ENCODE peak calls at places on chromosome 7, in six cellular contexts. D, A, J, K, N and E are unnamed samples.

GRCh38 chr7:29557954-29558353 is 5.7 kb upstream of the PRR15 start:
- DNase-seq in D (no peak), A (no peak), J (peak; percentile 16), K (no peak), N (no peak), E (no peak)

GRCh38 chr7:33901199-33901598 is 4.1 kb upstream of the BMPER start:
- DNase-seq in D (no peak), A (no peak), J (no peak), K (no peak), N (no peak), E (no peak)

GRCh38 chr7:42876182-42877068 is 35.4 kb downstream of the C7orf25 start:
- DNase-seq in D (no peak), A (no peak), J (peak; percentile 63), K (peak; percentile 42), N (peak; percentile 41), E (no peak)

GRCh38 chr7:14507617-14508016 is 394.9 kb downstream of the DGKB start:
- DNase-seq in D (no peak), A (no peak), J (no peak), K (no peak), N (no peak), E (no peak)

GRCh38 chr7:111678281-111678680 is 116.0 kb upstream of the IMMP2L start:
- DNase-seq in D (no peak), A (no peak), J (no peak), K (no peak), N (no peak), E (no peak)

GRCh38 chr7:139915301-139915863 is 86.3 kb downstream of the TBXAS1 start:
- DNase-seq in D (no peak), A (no peak), J (no peak), K (no peak), N (no peak), E (no peak)

GRCh38 chr7:13641699-13642098 is 347.8 kb downstream of the ETV1 start:
- DNase-seq in D (no peak), A (no peak), J (no peak), K (no peak), N (no peak), E (no peak)

GRCh38 chr7:151317936-151318335 is 23.7 kb upstream of the NUB1 start:
- DNase-seq in D (no peak), A (no peak), J (no peak), K (no peak), N (no peak), E (no peak)

GRCh38 chr7:124566576-124566975 is 199.0 kb downstream of the GPR37 start:
- DNase-seq in D (no peak), A (no peak), J (no peak), K (no peak), N (no peak), E (no peak)

GRCh38 chr7:47045592-47045991 is 536.3 kb downstream of the TNS3 start:
- DNase-seq in D (no peak), A (no peak), J (no peak), K (no peak), N (no peak), E (no peak)

GRCh38 chr7:155523168-155523675 is 23.1 kb downstream of the CNPY1 start:
- DNase-seq in D (no peak), A (no peak), J (no peak), K (no peak), N (no peak), E (no peak)

GRCh38 chr7:44632196-44632595 is 25.8 kb downstream of the OGDH start:
- DNase-seq in D (no peak), A (no peak), J (no peak), K (no peak), N (no peak), E (no peak)

GRCh38 chr7:45872116-45873034 is 507 bp downstream of the CCDC201 start:
- DNase-seq in D (peak; percentile 69), A (no peak), J (peak; percentile 55), K (peak; percentile 57), N (no peak), E (no peak)

GRCh38 chr7:134750083-134751062 is 29.1 kb upstream of the CALD1 start:
- DNase-seq in D (peak; percentile 89), A (no peak), J (peak; percentile 86), K (peak; percentile 27), N (peak; percentile 19), E (peak; percentile 33)

GRCh38 chr7:414681-415560 is 104.7 kb downstream of the PDGFA start:
- DNase-seq in D (no peak), A (no peak), J (no peak), K (no peak), N (no peak), E (no peak)

GRCh38 chr7:155489862-155490696 is 32.1 kb downstream of the EN2 start:
- DNase-seq in D (peak; percentile 73), A (no peak), J (no peak), K (no peak), N (no peak), E (no peak)

GRCh38 chr7:80324032-80324431 is 187.8 kb downstream of the GNAT3 start:
- DNase-seq in D (no peak), A (no peak), J (no peak), K (no peak), N (no peak), E (no peak)

GRCh38 chr7:100983451-100984187 is 14.3 kb downstream of the MUC12 start:
- DNase-seq in D (no peak), A (no peak), J (no peak), K (no peak), N (no peak), E (no peak)

GRCh38 chr7:135232720-135233119 is 918 bp upstream of the STRA8 start:
- DNase-seq in D (peak; percentile 78), A (no peak), J (peak; percentile 61), K (no peak), N (no peak), E (no peak)

GRCh38 chr7:94396044-94396443 is 1.3 kb downstream of the COL1A2 start:
- DNase-seq in D (no peak), A (no peak), J (peak; percentile 27), K (no peak), N (no peak), E (no peak)

GRCh38 chr7:94394058-94394398 is 667 bp upstream of the COL1A2 start:
- DNase-seq in D (peak; percentile 79), A (no peak), J (no peak), K (no peak), N (no peak), E (no peak)

GRCh38 chr7:94395141-94396041 is 696 bp downstream of the COL1A2 start:
- DNase-seq in D (peak; percentile 55), A (peak; percentile 12), J (peak; percentile 84), K (peak; percentile 63), N (peak; percentile 51), E (peak; percentile 37)

GRCh38 chr7:94393251-94393758 is 1.4 kb upstream of the COL1A2 start:
- DNase-seq in D (peak; percentile 62), A (no peak), J (no peak), K (no peak), N (no peak), E (no peak)

DNA sequence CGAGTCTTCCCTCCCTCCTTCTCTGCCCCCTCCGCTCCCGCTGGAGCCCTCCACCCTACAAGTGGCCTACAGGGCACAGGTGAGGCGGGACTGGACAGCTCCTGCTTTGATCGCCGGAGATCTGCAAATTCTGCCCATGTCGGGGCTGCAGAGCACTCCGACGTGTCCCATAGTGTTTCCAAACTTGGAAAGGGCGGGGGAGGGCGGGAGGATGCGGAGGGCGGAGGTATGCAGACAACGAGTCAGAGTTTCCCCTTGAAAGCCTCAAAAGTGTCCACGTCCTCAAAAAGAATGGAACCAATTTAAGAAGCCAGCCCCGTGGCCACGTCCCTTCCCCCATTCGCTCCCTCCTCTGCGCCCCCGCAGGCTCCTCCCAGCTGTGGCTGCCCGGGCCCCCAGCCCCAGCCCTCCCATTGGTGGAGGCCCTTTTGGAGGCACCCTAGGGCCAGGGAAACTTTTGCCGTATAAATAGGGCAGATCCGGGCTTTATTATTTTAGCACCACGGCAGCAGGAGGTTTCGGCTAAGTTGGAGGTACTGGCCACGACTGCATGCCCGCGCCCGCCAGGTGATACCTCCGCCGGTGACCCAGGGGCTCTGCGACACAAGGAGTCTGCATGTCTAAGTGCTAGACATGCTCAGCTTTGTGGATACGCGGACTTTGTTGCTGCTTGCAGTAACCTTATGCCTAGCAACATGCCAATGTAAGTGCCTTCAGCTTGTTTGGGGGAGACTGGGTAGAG is at the start of gene COL1A2:
- DNase-seq in D (peak; percentile 79), A (no peak), J (peak; percentile 19), K (no peak), N (no peak), E (no peak)
- TF ChIP-seq POLR2A in D (no peak), A (no peak), J (no peak), K (no peak), N (no peak), E (no peak)

DNA sequence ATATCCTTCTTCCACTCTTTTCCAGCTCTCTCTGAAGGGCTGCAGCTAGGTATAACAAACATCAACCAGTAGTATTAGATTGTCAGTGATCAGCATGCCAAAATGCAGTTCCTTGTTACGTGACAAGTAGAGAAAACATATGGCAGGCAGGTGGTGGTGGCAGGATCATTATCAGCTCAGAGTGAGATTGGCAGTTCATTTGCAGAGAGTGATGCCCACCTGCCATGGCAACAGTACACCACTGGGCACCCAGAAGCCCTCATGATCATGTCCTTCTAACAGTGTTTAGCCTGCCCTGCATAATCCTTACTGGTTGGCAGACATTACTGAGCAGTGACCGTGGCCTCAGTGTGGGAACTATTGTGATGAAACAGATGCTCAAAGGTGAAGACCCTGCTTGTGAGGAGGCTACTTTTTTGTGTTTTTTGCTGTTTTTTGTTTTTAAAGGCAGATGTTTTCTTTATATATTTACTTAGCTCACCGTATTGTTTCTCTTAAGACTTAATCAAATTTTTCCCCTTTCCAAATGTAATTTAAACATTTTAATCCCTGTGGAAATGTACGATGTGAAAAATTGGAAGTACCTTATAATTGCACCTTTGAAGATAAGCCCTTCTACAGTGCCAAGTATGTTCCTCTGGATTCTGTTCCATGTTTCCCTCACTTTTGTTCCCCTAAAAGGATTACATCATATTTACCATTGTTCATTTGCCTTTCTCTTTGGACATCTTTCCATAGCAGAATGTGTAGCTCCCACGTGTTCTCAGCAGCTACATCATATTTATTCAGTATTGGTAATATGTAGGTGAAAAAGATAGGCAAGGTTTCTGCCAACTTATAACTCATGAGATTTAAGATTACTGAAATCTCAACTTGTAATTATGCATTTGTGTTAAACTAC is 179.6 kb downstream of the SND1 start:
- DNase-seq in D (no peak), A (no peak), J (no peak), K (no peak), N (no peak), E (no peak)
- TF ChIP-seq POLR2AphosphoS5 in D (no peak), A (no peak), J (no peak), K (no peak), N (no peak), E (no peak)

DNA sequence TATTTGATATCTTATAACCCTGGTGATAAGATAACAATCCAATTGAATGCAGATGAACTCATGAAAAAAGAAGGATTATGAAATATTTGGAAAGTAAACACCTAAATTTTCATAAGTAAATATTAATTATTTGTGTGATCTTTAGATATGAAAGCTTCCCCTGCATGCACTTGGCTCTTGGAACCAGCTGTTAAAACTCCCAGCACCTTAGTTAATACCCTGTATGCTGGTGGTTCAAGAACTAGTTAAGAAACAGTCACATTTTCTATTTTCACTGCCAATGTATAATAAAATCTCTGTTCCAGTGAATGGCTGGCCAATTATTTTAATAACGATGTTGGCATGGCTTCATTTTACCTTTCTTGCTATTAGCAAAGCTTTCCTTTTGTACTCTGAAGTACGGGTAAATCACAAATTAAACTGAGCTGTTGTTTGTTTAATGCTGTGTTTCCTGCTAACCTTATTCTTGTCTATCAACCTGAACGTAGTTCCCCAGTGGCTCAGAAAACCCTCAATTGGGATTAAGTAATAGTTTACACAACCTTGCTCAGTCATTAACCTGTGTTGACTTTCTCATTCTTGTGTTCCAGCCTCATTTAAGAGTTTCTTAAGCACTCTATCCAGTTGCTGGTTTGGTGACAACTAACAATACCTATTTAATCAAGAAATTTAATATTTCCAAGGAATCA is 38.9 kb downstream of the MET start:
- DNase-seq in D (no peak), A (no peak), J (no peak), K (peak; percentile 56), N (no peak), E (no peak)
- TF ChIP-seq TAF1 in D (no peak), A (no peak), J (no peak), K (no peak), N (no peak), E (no peak)

GRCh38 chr7:74324499-74325229 is 35.5 kb downstream of the CLIP2 start:
- DNase-seq in D (no peak), A (no peak), J (no peak), K (no peak), N (no peak), E (no peak)
- TF ChIP-seq POLR2A in D (no peak), A (no peak), J (no peak), K (no peak), N (no peak), E (no peak)